ENCODE peak calls at places on chromosomes 3 and 15, in seven cellular contexts. O, T, S, Z, I, J and X are unnamed samples.
A peak's percentile ranks its signal among the peaks of the same experiment; 100 is the strongest.

GRCh38 chr3:94176886-94177285 is 114.0 kb downstream of the NSUN3 start:
- DNase-seq in O (no peak), T (no peak), S (no peak), Z (no peak), I (no peak), J (peak; percentile 21), X (no peak)

GRCh38 chr3:114213669-114214541 is 23.5 kb downstream of the ZNF80 start:
- DNase-seq in O (no peak), T (peak; percentile 55), S (peak; percentile 79), Z (no peak), I (peak; percentile 81), J (peak; percentile 84), X (peak; percentile 10)

GRCh38 chr15:32677238-32677750 is 35.8 kb downstream of the SCG5 start:
- DNase-seq in O (no peak), T (no peak), S (no peak), Z (no peak), I (peak; percentile 11), J (peak; percentile 24), X (no peak)

GRCh38 chr3:194986208-194987043 is 284.5 kb downstream of the XXYLT1 start:
- DNase-seq in O (no peak), T (no peak), S (no peak), Z (no peak), I (no peak), J (no peak), X (no peak)

GRCh38 chr3:81161851-81162250 is 599.6 kb downstream of the GBE1 start:
- DNase-seq in O (no peak), T (no peak), S (no peak), Z (no peak), I (no peak), J (no peak), X (no peak)

GRCh38 chr15:62059818-62060115 is 480 bp downstream of the VPS13C start:
- DNase-seq in O (no peak), T (peak; percentile 38), S (peak; percentile 93), Z (peak; percentile 37), I (peak; percentile 69), J (peak; percentile 58), X (no peak)

GRCh38 chr3:184563941-184564684 is 2.5 kb downstream of the EPHB3 start:
- DNase-seq in O (no peak), T (no peak), S (no peak), Z (no peak), I (no peak), J (no peak), X (no peak)

GRCh38 chr3:118980832-118981231 is 53.8 kb downstream of the IGSF11 start:
- DNase-seq in O (no peak), T (no peak), S (no peak), Z (no peak), I (no peak), J (no peak), X (no peak)

GRCh38 chr15:71052356-71052755 is 62.9 kb upstream of the THSD4 start:
- DNase-seq in O (no peak), T (no peak), S (no peak), Z (no peak), I (no peak), J (peak; percentile 76), X (no peak)

GRCh38 chr15:71296032-71296686 is 180.9 kb downstream of the THSD4 start:
- DNase-seq in O (peak; percentile 27), T (no peak), S (no peak), Z (no peak), I (peak; percentile 43), J (peak; percentile 98), X (no peak)

GRCh38 chr3:23272820-23273219 is 69.7 kb downstream of the UBE2E2 start:
- DNase-seq in O (no peak), T (no peak), S (no peak), Z (no peak), I (no peak), J (no peak), X (no peak)

GRCh38 chr3:161274691-161275298 is 53.7 kb downstream of the NMD3 start:
- DNase-seq in O (no peak), T (no peak), S (peak; percentile 78), Z (peak; percentile 20), I (peak; percentile 47), J (peak; percentile 65), X (peak; percentile 26)

GRCh38 chr3:196931828-196932587 is 10.3 kb downstream of the NCBP2 start:
- DNase-seq in O (no peak), T (no peak), S (no peak), Z (no peak), I (no peak), J (no peak), X (no peak)

GRCh38 chr15:59879506-59879905 is 124.6 kb upstream of the FOXB1 start:
- DNase-seq in O (no peak), T (no peak), S (no peak), Z (no peak), I (no peak), J (peak; percentile 93), X (no peak)

GRCh38 chr3:167885277-167885676 is 149.8 kb downstream of the SERPINI1 start:
- DNase-seq in O (no peak), T (no peak), S (no peak), Z (no peak), I (no peak), J (no peak), X (no peak)

GRCh38 chr3:71045917-71046282 is 537.6 kb downstream of the FOXP1 start:
- DNase-seq in O (no peak), T (no peak), S (peak; percentile 45), Z (no peak), I (no peak), J (no peak), X (no peak)